ENCODE peak calls at places on chromosome 15, in six cellular contexts. E is CD8-positive, alpha-beta memory T cell; G is mucosa of descending colon; R is esophagus squamous epithelium; J is upper lobe of left lung; Q is hepatocyte. Z is an unnamed sample. For H3K4me1, the result is how much of the 10 kb centered on the place peaks cover.

GRCh38 chr15:56815247-56815646 is 81.9 kb upstream of the ZNF280D start:
- DNase-seq in E (no peak), G (peak), R (no peak), J (no peak), Q (no peak), Z (no peak)

GRCh38 chr15:92077353-92078080 is 224.0 kb downstream of the SLCO3A1 start:
- DNase-seq in E (peak), G (peak), R (no peak), J (peak), Q (peak), Z (peak)

GRCh38 chr15:64938192-64938591 is 26.5 kb downstream of the ANKDD1A start:
- DNase-seq in E (no peak), G (no peak), R (no peak), J (no peak), Q (no peak), Z (no peak)

GRCh38 chr15:31405200-31405929 is 78.7 kb downstream of the KLF13 start:
- DNase-seq in E (no peak), G (no peak), R (no peak), J (no peak), Q (no peak), Z (no peak)

GRCh38 chr15:78928616-78929093 is 16.2 kb downstream of the CTSH start:
- DNase-seq in E (no peak), G (no peak), R (no peak), J (no peak), Q (no peak), Z (no peak)

GRCh38 chr15:91967935-91968605 is 114.6 kb downstream of the SLCO3A1 start:
- DNase-seq in E (no peak), G (no peak), R (no peak), J (no peak), Q (no peak), Z (no peak)

GRCh38 chr15:70061696-70062270 is 35.9 kb downstream of the TLE3 start:
- DNase-seq in E (peak), G (no peak), R (no peak), J (no peak), Q (no peak), Z (no peak)

GRCh38 chr15:43135351-43135750 is 2.0 kb downstream of the TMEM62 start:
- DNase-seq in E (no peak), G (no peak), R (no peak), J (no peak), Q (no peak), Z (no peak)

GRCh38 chr15:69225355-69226027 is 65.1 kb downstream of the GLCE start:
- DNase-seq in E (no peak), G (no peak), R (no peak), J (no peak), Q (peak), Z (peak)

GRCh38 chr15:67544475-67544874 is 2.0 kb downstream of the MAP2K5 start:
- DNase-seq in E (no peak), G (no peak), R (no peak), J (no peak), Q (no peak), Z (no peak)

GRCh38 chr15:57743424-57743823 is 36.9 kb downstream of the POLR2M start:
- DNase-seq in E (no peak), G (no peak), R (no peak), J (no peak), Q (no peak), Z (no peak)

GRCh38 chr15:43370310-43370974 is 401 bp downstream of the ZSCAN29 start:
- DNase-seq in E (no peak), G (no peak), R (no peak), J (peak), Q (peak), Z (no peak)

GRCh38 chr15:57732526-57733331 is 26.2 kb downstream of the POLR2M start:
- DNase-seq in E (peak), G (peak), R (no peak), J (peak), Q (peak), Z (peak)

GRCh38 chr15:83061680-83062079 is 5.4 kb downstream of the BTBD1 start:
- DNase-seq in E (no peak), G (no peak), R (no peak), J (no peak), Q (peak), Z (no peak)

GRCh38 chr15:62545392-62546227 is 380.5 kb upstream of the C2CD4B start:
- DNase-seq in E (no peak), G (no peak), R (no peak), J (no peak), Q (no peak), Z (no peak)

GRCh38 chr15:57496946-57497944 is 94.5 kb upstream of the MYZAP start:
- DNase-seq in E (no peak), G (peak), R (no peak), J (peak), Q (peak), Z (no peak)

GRCh38 chr15:78680416-78681068 is 39.5 kb upstream of the CHRNB4 start:
- DNase-seq in E (no peak), G (no peak), R (no peak), J (no peak), Q (no peak), Z (no peak)

GRCh38 chr15:53490341-53490740 is 269.1 kb downstream of the WDR72 start:
- DNase-seq in E (no peak), G (no peak), R (no peak), J (no peak), Q (no peak), Z (no peak)

GRCh38 chr15:92801412-92801773 is 98.7 kb upstream of the CHD2 start:
- DNase-seq in E (no peak), G (peak), R (no peak), J (peak), Q (no peak), Z (no peak)

GRCh38 chr15:78808550-78808949 is 2.7 kb downstream of the ADAMTS7 start:
- DNase-seq in E (no peak), G (no peak), R (no peak), J (no peak), Q (no peak), Z (peak)

GRCh38 chr15:58771621-58772235 is 626 bp downstream of the MINDY2 start:
- DNase-seq in E (no peak), G (peak), R (no peak), J (peak), Q (peak), Z (peak)

GRCh38 chr15:100222349-100222715 is 119.4 kb downstream of the ADAMTS17 start:
- DNase-seq in E (no peak), G (no peak), R (no peak), J (no peak), Q (no peak), Z (no peak)

GRCh38 chr15:40942337-40942854 is 10.9 kb upstream of the CHAC1 start:
- DNase-seq in E (no peak), G (no peak), R (no peak), J (no peak), Q (no peak), Z (no peak)

GRCh38 chr15:40943764-40944365 is 9.4 kb upstream of the CHAC1 start:
- DNase-seq in E (no peak), G (no peak), R (no peak), J (no peak), Q (no peak), Z (no peak)

GRCh38 chr15:40941528-40942336 is 11.5 kb upstream of the CHAC1 start:
- DNase-seq in E (peak), G (peak), R (no peak), J (peak), Q (peak), Z (peak)

GRCh38 chr15:40941078-40941527 is 12.0 kb downstream of the DLL4 start:
- DNase-seq in E (no peak), G (no peak), R (no peak), J (no peak), Q (no peak), Z (no peak)

DNA sequence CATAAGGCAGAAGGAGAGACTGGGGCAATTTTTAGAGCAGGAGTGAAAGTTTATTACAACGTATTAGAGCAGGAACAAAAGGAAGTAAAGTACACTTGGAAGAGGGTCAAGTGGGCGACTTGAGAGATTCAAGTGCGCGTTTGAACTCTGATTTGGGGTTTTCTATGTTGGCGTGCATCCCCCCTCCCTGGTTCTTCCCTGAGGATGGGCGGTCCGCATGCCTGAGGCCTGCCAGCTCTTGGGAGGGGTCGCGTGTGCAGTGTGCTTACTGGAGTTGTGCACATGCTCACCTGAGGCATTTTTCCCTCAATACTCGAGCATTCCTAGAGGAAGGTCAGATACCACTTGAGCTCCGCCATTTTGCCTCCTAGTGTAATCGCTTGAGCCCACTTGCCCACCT is 10.4 kb upstream of the CHAC1 start:
- DNase-seq in E (no peak), G (no peak), R (no peak), J (no peak), Q (no peak), Z (no peak)
- H3K4me3 ChIP-seq in E (peak), G (no peak), R (peak), J (peak), Q (no peak), Z (peak)

GRCh38 chr15:96349034-96349932 is 18.8 kb downstream of the NR2F2 start:
- DNase-seq in E (no peak), G (no peak), R (no peak), J (no peak), Q (no peak), Z (no peak)
- H3K4me1 ChIP-seq in E (under half), G (under half), R (under half), J (under half), Q (under half), Z (under half)

GRCh38 chr15:40493089-40493840 is 22.5 kb downstream of the CHST14 start:
- DNase-seq in E (peak), G (no peak), R (no peak), J (peak), Q (no peak), Z (peak)
- H3K4me3 ChIP-seq in E (no peak), G (no peak), R (no peak), J (no peak), Q (no peak), Z (peak)

GRCh38 chr15:48244923-48245322 is 38.8 kb downstream of the SLC12A1 start:
- DNase-seq in E (no peak), G (no peak), R (no peak), J (no peak), Q (no peak), Z (no peak)

GRCh38 chr15:48253186-48253585 is 47.1 kb downstream of the SLC12A1 start:
- DNase-seq in E (no peak), G (no peak), R (no peak), J (no peak), Q (no peak), Z (no peak)

DNA sequence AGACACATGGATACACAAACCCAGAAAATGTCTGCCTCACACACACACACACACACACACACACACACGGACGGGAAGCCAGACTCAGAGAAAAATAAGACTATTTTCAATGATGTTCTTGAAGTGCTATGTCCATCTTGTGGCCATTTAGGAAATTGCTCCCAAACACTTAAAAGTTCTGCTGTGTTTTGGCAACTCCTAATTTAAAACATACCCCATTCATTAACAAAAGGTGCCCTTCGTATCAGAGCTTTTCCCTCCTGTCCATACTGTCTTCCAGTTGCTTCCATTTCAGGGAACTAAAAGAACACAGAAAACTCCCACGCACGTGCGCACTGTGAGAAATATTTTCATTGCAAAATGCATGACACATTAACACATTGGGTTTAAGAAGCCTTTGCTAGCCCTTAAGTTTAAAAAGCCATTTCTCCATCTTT is 44.6 kb downstream of the SLC12A1 start:
- DNase-seq in E (no peak), G (no peak), R (no peak), J (no peak), Q (peak), Z (peak)
- H3K4me1 ChIP-seq in E (under half), G (under half), R (under half), J (under half), Q (under half), Z (under half)

GRCh38 chr15:90418627-90419026 is 30.6 kb downstream of the IQGAP1 start:
- DNase-seq in E (no peak), G (no peak), R (no peak), J (no peak), Q (no peak), Z (no peak)

GRCh38 chr15:90411176-90411575 is 23.1 kb downstream of the IQGAP1 start:
- DNase-seq in E (no peak), G (no peak), R (no peak), J (no peak), Q (no peak), Z (no peak)

GRCh38 chr15:90412356-90413194 is 24.5 kb downstream of the IQGAP1 start:
- DNase-seq in E (no peak), G (no peak), R (no peak), J (peak), Q (peak), Z (no peak)

GRCh38 chr15:90414408-90415028 is 26.5 kb downstream of the IQGAP1 start:
- DNase-seq in E (no peak), G (no peak), R (no peak), J (no peak), Q (peak), Z (no peak)

GRCh38 chr15:90413411-90414379 is 25.7 kb downstream of the IQGAP1 start:
- DNase-seq in E (no peak), G (no peak), R (no peak), J (peak), Q (peak), Z (no peak)
- H3K4me3 ChIP-seq in E (no peak), G (no peak), R (peak), J (peak), Q (no peak), Z (peak)

GRCh38 chr15:39124925-39125625 is 455.8 kb upstream of the THBS1 start:
- DNase-seq in E (no peak), G (no peak), R (no peak), J (no peak), Q (no peak), Z (no peak)

GRCh38 chr15:39128746-39129145 is 452.1 kb upstream of the THBS1 start:
- DNase-seq in E (no peak), G (no peak), R (no peak), J (no peak), Q (no peak), Z (no peak)

GRCh38 chr15:39125904-39126303 is 455.0 kb upstream of the THBS1 start:
- DNase-seq in E (no peak), G (peak), R (no peak), J (no peak), Q (peak), Z (no peak)

GRCh38 chr15:39127925-39128617 is 452.8 kb upstream of the THBS1 start:
- DNase-seq in E (no peak), G (no peak), R (no peak), J (peak), Q (peak), Z (no peak)

GRCh38 chr15:39127151-39127815 is 453.6 kb upstream of the THBS1 start:
- DNase-seq in E (no peak), G (no peak), R (no peak), J (no peak), Q (no peak), Z (no peak)
- H3K4me1 ChIP-seq in E (under half), G (under half), R (under half), J (under half), Q (under half), Z (under half)